ENCODE peak calls at places on chromosome 1, in five cellular contexts. T, R, N, O and J are unnamed samples.

GRCh38 chr1:44220001-44220751 is 6.9 kb downstream of the DMAP1 start:
- DNase-seq in T (peak; percentile 89), O (no peak), N (no peak), R (no peak), J (no peak)

GRCh38 chr1:206593351-206593925 is 18.8 kb downstream of the EIF2D start:
- DNase-seq in O (no peak), N (no peak), R (no peak), T (no peak), J (no peak)

GRCh38 chr1:94949681-94950661 is 23.1 kb upstream of the CNN3 start:
- DNase-seq in O (no peak), R (peak; percentile 62), T (peak; percentile 85), N (no peak), J (no peak)

GRCh38 chr1:241582921-241583321 is 50.7 kb downstream of the KMO start:
- DNase-seq in R (no peak), O (no peak), T (no peak), N (no peak), J (no peak)

GRCh38 chr1:14616997-14617396 is 18.5 kb downstream of the KAZN start:
- DNase-seq in R (no peak), N (no peak), T (no peak), O (no peak), J (no peak)

GRCh38 chr1:156598125-156598524 is 3.2 kb downstream of the GPATCH4 start:
- DNase-seq in N (no peak), R (no peak), T (no peak), O (no peak), J (no peak)

GRCh38 chr1:220012259-220012658 is 34.0 kb downstream of the EPRS1 start:
- DNase-seq in R (peak; percentile 31), O (no peak), N (no peak), T (peak; percentile 10), J (no peak)

GRCh38 chr1:64000021-64000420 is 203.4 kb upstream of the UBE2U start:
- DNase-seq in R (no peak), O (no peak), T (peak; percentile 55), N (no peak), J (no peak)

GRCh38 chr1:30965914-30966313 is 57.4 kb upstream of the SDC3 start:
- DNase-seq in R (no peak), N (no peak), T (no peak), O (no peak), J (no peak)

GRCh38 chr1:219733511-219733910 is 120.6 kb upstream of the ZC3H11B start:
- DNase-seq in O (no peak), R (no peak), T (no peak), N (no peak), J (no peak)

GRCh38 chr1:2523891-2524609 is 2.3 kb downstream of the PANK4 start:
- DNase-seq in N (no peak), O (no peak), R (no peak), T (no peak), J (no peak)

GRCh38 chr1:182253319-182253718 is 138.3 kb downstream of the GLUL start:
- DNase-seq in N (no peak), T (no peak), O (no peak), R (no peak), J (no peak)

GRCh38 chr1:161962094-161962887 is 61.4 kb downstream of the OLFML2B start:
- DNase-seq in N (no peak), T (peak; percentile 87), O (no peak), R (peak; percentile 83), J (no peak)

GRCh38 chr1:10401281-10401680 is 2.4 kb downstream of the PGD start:
- DNase-seq in O (no peak), N (no peak), R (peak; percentile 51), T (peak; percentile 76), J (no peak)

GRCh38 chr1:99731384-99731783 is 35.1 kb downstream of the FRRS1 start:
- DNase-seq in R (peak; percentile 33), N (no peak), T (peak; percentile 88), O (no peak), J (no peak)

GRCh38 chr1:198771562-198772153 is 132.8 kb downstream of the PTPRC start:
- DNase-seq in R (peak; percentile 81), O (no peak), T (peak; percentile 56), N (no peak), J (no peak)

GRCh38 chr1:206734499-206735142 is 36.0 kb upstream of the IL19 start:
- DNase-seq in O (no peak), N (peak; percentile 87), R (peak; percentile 59), T (peak; percentile 37), J (peak; percentile 67)

GRCh38 chr1:56095924-56096655 is 483.3 kb downstream of the PLPP3 start:
- DNase-seq in T (peak; percentile 93), O (no peak), R (peak; percentile 79), N (no peak), J (no peak)

GRCh38 chr1:206686486-206687249 is 2.0 kb downstream of the MAPKAPK2 start:
- DNase-seq in T (no peak), O (no peak), N (no peak), R (no peak), J (no peak)

GRCh38 chr1:160168016-160168415 is 16.6 kb downstream of the ATP1A4 start:
- DNase-seq in N (no peak), T (no peak), O (no peak), R (no peak), J (no peak)

GRCh38 chr1:160167056-160167455 is 15.7 kb downstream of the ATP1A4 start:
- DNase-seq in R (no peak), T (no peak), N (no peak), O (no peak), J (no peak)

GRCh38 chr1:160166459-160166858 is 15.1 kb downstream of the ATP1A4 start:
- DNase-seq in R (no peak), T (no peak), N (no peak), O (no peak), J (no peak)

GRCh38 chr1:160168609-160169369 is 17.4 kb downstream of the ATP1A4 start:
- DNase-seq in N (peak; percentile 63), T (no peak), O (no peak), R (no peak), J (no peak)

DNA sequence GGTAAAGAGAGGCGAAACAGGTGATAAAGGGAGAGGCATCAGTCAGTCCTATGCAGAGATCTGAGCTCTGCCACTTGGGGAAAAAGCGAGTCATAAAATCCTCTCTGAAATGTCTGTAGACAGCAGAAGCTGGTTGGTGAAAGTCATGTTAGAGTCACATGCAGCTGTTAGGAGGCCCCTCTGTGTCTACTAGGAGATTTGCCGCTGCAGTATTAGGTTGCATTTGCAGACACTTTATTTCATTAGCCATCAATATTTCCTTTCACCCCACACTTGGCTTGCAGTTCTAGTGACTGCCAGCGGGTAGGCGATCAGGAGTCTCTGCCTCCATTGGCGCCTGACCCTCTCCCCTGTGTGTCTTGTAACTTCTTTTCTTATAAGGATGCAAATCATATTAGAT is 16.2 kb downstream of the ATP1A4 start:
- DNase-seq in N (no peak), R (no peak), T (peak; percentile 11), O (no peak), J (no peak)
- TF ChIP-seq CTCF in N (no peak), R (no peak), T (no peak), O (no peak), J (no peak)

GRCh38 chr1:25697426-25698220 is 81.0 kb downstream of the MAN1C1 start:
- DNase-seq in N (no peak), T (no peak), O (no peak), R (no peak), J (no peak)
- TF ChIP-seq CTCF in N (no peak), T (no peak), O (no peak), R (no peak), J (no peak)

GRCh38 chr1:193068013-193068412 is 8.6 kb downstream of the RO60 start:
- DNase-seq in T (no peak), R (no peak), N (no peak), O (no peak), J (no peak)

GRCh38 chr1:193070942-193071341 is 11.5 kb downstream of the RO60 start:
- DNase-seq in R (no peak), T (no peak), O (no peak), N (peak; percentile 35), J (no peak)

GRCh38 chr1:193070395-193070753 is 11.0 kb downstream of the RO60 start:
- DNase-seq in N (no peak), R (no peak), O (no peak), T (no peak), J (no peak)

GRCh38 chr1:193066606-193067005 is 7.2 kb downstream of the RO60 start:
- DNase-seq in N (no peak), O (no peak), R (no peak), T (no peak), J (no peak)

DNA sequence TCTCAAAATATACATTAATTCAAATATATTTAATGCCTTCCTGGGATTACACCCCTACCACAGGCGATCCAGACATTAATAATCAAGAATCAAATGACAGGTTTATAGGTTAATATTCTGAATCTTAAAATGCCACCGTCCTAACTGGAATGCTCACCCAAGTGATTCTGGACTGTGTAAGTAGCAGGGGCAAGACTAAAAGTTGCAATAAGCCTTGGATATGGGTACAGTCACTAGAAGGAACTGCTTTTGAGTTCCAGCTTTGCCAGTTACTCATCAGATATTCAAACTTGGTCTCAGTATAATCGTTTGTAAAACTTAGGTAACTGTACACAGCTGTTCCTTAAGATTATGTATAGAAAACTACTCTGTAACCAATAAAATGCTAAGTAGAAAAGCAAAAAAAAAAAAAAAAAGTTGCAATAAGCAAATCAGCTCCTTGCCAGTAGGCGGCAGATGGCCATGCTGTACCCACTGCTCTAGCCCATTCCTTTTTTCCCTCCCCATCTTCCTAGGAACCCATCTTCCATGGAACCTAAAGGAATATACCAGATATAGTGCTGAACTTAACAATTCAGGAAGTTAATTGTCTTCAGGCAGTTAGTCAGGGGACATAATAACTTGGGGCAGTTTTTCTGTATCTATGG is 10.5 kb downstream of the RO60 start:
- DNase-seq in R (no peak), N (peak; percentile 21), T (no peak), O (no peak), J (no peak)
- TF ChIP-seq CTCF in R (peak; percentile 32), N (peak; percentile 17), T (peak; percentile 21), O (no peak), J (peak; percentile 40)

DNA sequence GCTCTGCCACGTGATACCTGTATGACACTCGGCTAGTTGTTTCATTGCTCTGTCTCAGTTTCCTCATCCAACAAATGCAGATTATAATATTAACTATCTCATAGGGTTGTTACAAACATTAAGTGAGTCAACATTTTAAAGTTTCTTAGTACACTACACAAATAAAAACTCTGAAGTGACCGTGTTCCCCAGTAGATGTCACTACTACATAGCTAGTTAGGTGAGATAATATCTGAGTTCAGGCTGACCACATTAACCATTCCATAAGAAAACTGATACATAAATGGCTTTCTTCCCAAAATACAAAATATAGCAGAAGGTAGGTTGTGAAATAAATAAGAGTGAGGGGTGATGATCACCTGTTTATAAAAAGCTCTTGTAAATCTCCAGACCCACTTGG is 214.1 kb downstream of the NUF2 start:
- DNase-seq in T (peak; percentile 5), N (no peak), O (no peak), R (peak; percentile 51), J (no peak)
- TF ChIP-seq CTCF in T (peak; percentile 28), N (no peak), O (peak; percentile 17), R (peak; percentile 32), J (no peak)

GRCh38 chr1:103106426-103107321 is 1.6 kb downstream of the COL11A1 start:
- DNase-seq in N (peak; percentile 40), O (no peak), R (peak; percentile 63), T (peak; percentile 30), J (no peak)
- TF ChIP-seq CTCF in N (peak; percentile 34), O (peak; percentile 73), R (peak; percentile 58), T (peak; percentile 54), J (peak; percentile 15)

DNA sequence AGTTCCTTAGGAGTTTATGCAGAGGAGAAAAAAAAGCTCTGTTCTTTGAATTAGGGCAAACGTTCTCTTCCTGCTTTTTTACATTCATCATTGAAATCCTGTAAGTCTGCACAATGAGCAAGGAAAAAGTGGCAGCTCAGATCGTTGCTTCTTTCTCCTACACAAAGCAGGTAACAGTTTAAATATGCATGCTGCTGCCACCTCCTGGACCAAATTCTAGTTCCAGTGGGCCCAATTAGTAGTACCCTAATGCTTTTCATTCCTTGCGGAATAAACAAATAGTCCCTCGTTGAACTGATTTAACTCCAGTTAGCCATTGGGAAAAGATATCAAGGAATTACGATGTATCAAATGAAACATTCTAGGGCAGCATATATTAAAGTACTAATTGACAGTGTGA is 20.1 kb downstream of the YTHDF2 start:
- DNase-seq in R (peak; percentile 24), N (no peak), O (no peak), T (no peak), J (no peak)
- TF ChIP-seq CTCF in R (peak; percentile 34), N (no peak), O (no peak), T (peak; percentile 17), J (no peak)